ENCODE peak calls at places on chromosomes 11 and 22, in ten cellular contexts. A, Y, O, V, H, N, R, E, T and K are unnamed samples.

GRCh38 chr22:46054878-46055158 is 77.9 kb upstream of the WNT7B start:
- DNase-seq in A (no peak), Y (peak; percentile 60), O (no peak), V (no peak), H (no peak), N (no peak), R (no peak), E (no peak), T (no peak), K (no peak)

GRCh38 chr11:88482871-88483301 is 145.3 kb upstream of the CTSC start:
- DNase-seq in A (no peak), Y (no peak), O (no peak), V (no peak), H (no peak), N (no peak), R (peak; percentile 50), E (no peak), T (no peak), K (no peak)

GRCh38 chr22:21734540-21735197 is 925 bp downstream of the YPEL1 start:
- DNase-seq in A (no peak), Y (peak; percentile 11), O (no peak), V (no peak), H (no peak), N (no peak), R (peak; percentile 9), E (no peak), T (no peak), K (no peak)

GRCh38 chr11:14309425-14310192 is 49.4 kb downstream of the RRAS2 start:
- DNase-seq in A (peak; percentile 79), Y (no peak), O (no peak), V (no peak), H (no peak), N (no peak), R (no peak), E (no peak), T (no peak), K (no peak)

GRCh38 chr11:1338201-1339065 is 29.0 kb upstream of the TOLLIP start:
- DNase-seq in A (no peak), Y (no peak), O (no peak), V (no peak), H (no peak), N (no peak), R (no peak), E (no peak), T (no peak), K (no peak)

GRCh38 chr11:7673724-7674434 is 579 bp upstream of the CYB5R2 start:
- DNase-seq in A (peak; percentile 40), Y (no peak), O (no peak), V (no peak), H (no peak), N (peak; percentile 21), R (no peak), E (no peak), T (no peak), K (no peak)

GRCh38 chr11:117183724-117184349 is 5.3 kb downstream of the SIDT2 start:
- DNase-seq in A (no peak), Y (no peak), O (no peak), V (no peak), H (no peak), N (no peak), R (no peak), E (no peak), T (no peak), K (no peak)

GRCh38 chr11:3073029-3073435 is 15.8 kb upstream of the CARS1 start:
- DNase-seq in A (peak; percentile 23), Y (no peak), O (no peak), V (no peak), H (no peak), N (no peak), R (peak; percentile 53), E (no peak), T (no peak), K (no peak)

GRCh38 chr22:47152938-47153337 is 390.5 kb downstream of the TBC1D22A start:
- DNase-seq in A (no peak), Y (no peak), O (no peak), V (no peak), H (no peak), N (no peak), R (no peak), E (no peak), T (no peak), K (no peak)

GRCh38 chr11:11968511-11969280 is 39.7 kb downstream of the DKK3 start:
- DNase-seq in A (no peak), Y (no peak), O (no peak), V (no peak), H (no peak), N (no peak), R (no peak), E (no peak), T (peak; percentile 83), K (no peak)

GRCh38 chr11:86167499-86168161 is 76.9 kb upstream of the EED start:
- DNase-seq in A (no peak), Y (peak; percentile 67), O (no peak), V (no peak), H (no peak), N (no peak), R (no peak), E (no peak), T (no peak), K (no peak)

GRCh38 chr11:39011822-39012221 is 2413.8 kb upstream of the RAG2 start:
- DNase-seq in A (no peak), Y (peak; percentile 90), O (no peak), V (no peak), H (no peak), N (no peak), R (no peak), E (no peak), T (no peak), K (no peak)

GRCh38 chr22:40401532-40401931 is 31.1 kb downstream of the SGSM3 start:
- DNase-seq in A (no peak), Y (no peak), O (peak; percentile 31), V (no peak), H (no peak), N (no peak), R (no peak), E (no peak), T (no peak), K (no peak)

GRCh38 chr22:38177926-38178604 is 3.6 kb downstream of the PLA2G6 start:
- DNase-seq in A (peak; percentile 22), Y (peak; percentile 85), O (no peak), V (peak; percentile 31), H (no peak), N (no peak), R (peak; percentile 89), E (peak; percentile 38), T (peak; percentile 85), K (peak; percentile 87)

GRCh38 chr22:40405178-40406062 is 35.0 kb downstream of the SGSM3 start:
- DNase-seq in A (no peak), Y (no peak), O (no peak), V (no peak), H (no peak), N (no peak), R (no peak), E (no peak), T (no peak), K (no peak)

GRCh38 chr11:76975513-76975912 is 58.7 kb upstream of the B3GNT6 start:
- DNase-seq in A (no peak), Y (no peak), O (no peak), V (no peak), H (no peak), N (no peak), R (no peak), E (no peak), T (no peak), K (no peak)

GRCh38 chr11:68784653-68785052 is 33.3 kb upstream of the TESMIN start:
- DNase-seq in A (no peak), Y (no peak), O (no peak), V (no peak), H (no peak), N (no peak), R (no peak), E (no peak), T (no peak), K (no peak)

GRCh38 chr11:110311783-110312578 is 15.6 kb upstream of the RDX start:
- DNase-seq in A (no peak), Y (peak; percentile 57), O (no peak), V (no peak), H (no peak), N (no peak), R (peak; percentile 24), E (no peak), T (peak; percentile 38), K (peak; percentile 64)